ENCODE peak calls at places on chromosome 21, in five cellular contexts. Q, L, T, U and S are unnamed samples.

GRCh38 chr21:20902998-20903397 is 95.2 kb upstream of the NCAM2 start:
- DNase-seq in Q (no peak), L (no peak), T (no peak), U (no peak), S (no peak)

GRCh38 chr21:44846485-44847260 is 26.8 kb downstream of the PTTG1IP start:
- DNase-seq in Q (no peak), L (peak), T (peak), U (peak), S (no peak)

GRCh38 chr21:24895885-24896734 is 711.2 kb downstream of the MRPL39 start:
- DNase-seq in Q (peak), L (no peak), T (no peak), U (no peak), S (no peak)

GRCh38 chr21:42056996-42057689 is 14.0 kb upstream of the UMODL1 start:
- DNase-seq in Q (peak), L (peak), T (no peak), U (peak), S (no peak)

GRCh38 chr21:19922122-19922521 is 1076.1 kb upstream of the NCAM2 start:
- DNase-seq in Q (no peak), L (no peak), T (no peak), U (no peak), S (no peak)

GRCh38 chr21:33896691-33897090 is 18.9 kb downstream of the ATP5PO start:
- DNase-seq in Q (no peak), L (no peak), T (no peak), U (no peak), S (no peak)

GRCh38 chr21:44199448-44199847 is 41.3 kb downstream of the ICOSLG start:
- DNase-seq in Q (peak), L (peak), T (no peak), U (no peak), S (no peak)

GRCh38 chr21:42061195-42061865 is 9.8 kb upstream of the UMODL1 start:
- DNase-seq in Q (no peak), L (no peak), T (peak), U (no peak), S (no peak)

GRCh38 chr21:45333583-45334121 is 46.0 kb upstream of the POFUT2 start:
- DNase-seq in Q (peak), L (peak), T (no peak), U (peak), S (peak)

GRCh38 chr21:45846373-45847160 is 135.0 kb upstream of the COL6A1 start:
- DNase-seq in Q (no peak), L (no peak), T (peak), U (no peak), S (no peak)

GRCh38 chr21:37412603-37413360 is 46.2 kb downstream of the DYRK1A start:
- DNase-seq in Q (no peak), L (no peak), T (no peak), U (no peak), S (no peak)

GRCh38 chr21:46063734-46064680 is 33.9 kb upstream of the COL6A2 start:
- DNase-seq in Q (no peak), L (no peak), T (peak), U (no peak), S (no peak)

GRCh38 chr21:44531606-44532128 is 8.3 kb downstream of the KRTAP10-1 start:
- DNase-seq in Q (no peak), L (no peak), T (no peak), U (no peak), S (no peak)